ENCODE peak calls at places on chromosomes 12 and 14, in eight cellular contexts. F is A172; N is EH; O is ELR; L is stimulated activated CD8-positive, alpha-beta memory T cell treated with anti-CD3 and anti-CD28 coated beads, Interleukin-12 subunit alpha, Interleukin-12 subunit beta, amount 100 ng/mL, for 4 hours; K is effector CD4-positive, alpha-beta T cell; Z is activated T-cell treated with anti-CD3 and anti-CD28 coated beads, Interleukin-2, amount 50 U/mL, for 48 hours; V is activated T-helper 1 cell treated with anti-CD3 and anti-CD28 coated beads, Interleukin-12 subunit alpha, Interleukin-12 subunit beta, Interleukin-2, Interleukin-4 antibody, amounts not matched to agents 30 ng/mL and 10 ng/mL and 1 ng/mL, durations not matched to agents 14 hours and 24 hours and 36 hours. E is an unnamed sample.

GRCh38 chr12:47745485-47746041 is 13.1 kb downstream of the RAPGEF3 start:
- DNase-seq in F (no peak), N (no peak), O (no peak), L (no peak), K (no peak), Z (no peak), V (no peak), E (no peak)

GRCh38 chr14:67428501-67429031 is 16.6 kb upstream of the PLEK2 start:
- DNase-seq in F (peak; percentile 22), N (peak; percentile 65), O (peak; percentile 81), L (no peak), K (no peak), Z (no peak), V (no peak), E (peak; percentile 24)

GRCh38 chr12:106123551-106123991 is 15.2 kb downstream of the NUAK1 start:
- DNase-seq in F (peak; percentile 71), N (peak; percentile 97), O (no peak), L (no peak), K (no peak), Z (no peak), V (no peak), E (no peak)

GRCh38 chr12:62732861-62733427 is 202.0 kb downstream of the PPM1H start:
- DNase-seq in F (peak; percentile 89), N (peak; percentile 82), O (peak; percentile 88), L (no peak), K (no peak), Z (no peak), V (no peak), E (no peak)

GRCh38 chr14:85562630-85563029 is 32.7 kb downstream of the FLRT2 start:
- DNase-seq in F (no peak), N (no peak), O (no peak), L (no peak), K (no peak), Z (no peak), V (no peak), E (no peak)

GRCh38 chr12:46266382-46266791 is 2.5 kb downstream of the SLC38A1 start:
- DNase-seq in F (peak; percentile 69), N (peak; percentile 42), O (peak; percentile 78), L (no peak), K (peak; percentile 45), Z (no peak), V (peak; percentile 20), E (no peak)

GRCh38 chr12:4960030-4960429 is 50.3 kb downstream of the KCNA1 start:
- DNase-seq in F (no peak), N (peak; percentile 5), O (no peak), L (no peak), K (no peak), Z (no peak), V (no peak), E (no peak)

GRCh38 chr14:50985124-50985815 is 41.0 kb upstream of the PYGL start:
- DNase-seq in F (no peak), N (no peak), O (no peak), L (no peak), K (no peak), Z (no peak), V (no peak), E (no peak)

GRCh38 chr12:64610660-64611429 is 550 bp downstream of the RASSF3 start:
- DNase-seq in F (peak; percentile 29), N (peak; percentile 76), O (peak; percentile 81), L (peak; percentile 61), K (peak; percentile 58), Z (peak; percentile 81), V (peak; percentile 69), E (no peak)

GRCh38 chr14:81682134-81682533 is 148.5 kb upstream of the SEL1L start:
- DNase-seq in F (no peak), N (no peak), O (no peak), L (no peak), K (no peak), Z (no peak), V (no peak), E (no peak)

GRCh38 chr12:114668151-114668891 is 15.7 kb downstream of the TBX3 start:
- DNase-seq in F (peak; percentile 78), N (peak; percentile 91), O (peak; percentile 96), L (no peak), K (no peak), Z (peak; percentile 51), V (no peak), E (no peak)

GRCh38 chr14:76687611-76688372 is 73.5 kb upstream of the VASH1 start:
- DNase-seq in F (no peak), N (peak; percentile 18), O (no peak), L (no peak), K (no peak), Z (no peak), V (no peak), E (no peak)

GRCh38 chr12:114241973-114242434 is 163.9 kb downstream of the TBX5 start:
- DNase-seq in F (peak; percentile 58), N (no peak), O (peak; percentile 14), L (no peak), K (no peak), Z (no peak), V (no peak), E (no peak)

GRCh38 chr14:61567838-61568571 is 127.3 kb upstream of the HIF1A start:
- DNase-seq in F (no peak), N (no peak), O (no peak), L (no peak), K (no peak), Z (peak; percentile 20), V (no peak), E (no peak)

GRCh38 chr12:58954002-58954401 is 33.7 kb upstream of the LRIG3 start:
- DNase-seq in F (no peak), N (no peak), O (no peak), L (no peak), K (no peak), Z (no peak), V (no peak), E (no peak)

GRCh38 chr14:96145116-96145864 is 59.3 kb upstream of the BDKRB2 start:
- DNase-seq in F (peak; percentile 8), N (peak; percentile 93), O (peak; percentile 80), L (no peak), K (no peak), Z (no peak), V (no peak), E (peak; percentile 58)

GRCh38 chr14:25516838-25517237 is 466.9 kb upstream of the STXBP6 start:
- DNase-seq in F (no peak), N (no peak), O (no peak), L (no peak), K (no peak), Z (no peak), V (no peak), E (no peak)

GRCh38 chr14:104093366-104094055 is 8.0 kb downstream of the ASPG start:
- DNase-seq in F (no peak), N (no peak), O (no peak), L (no peak), K (no peak), Z (no peak), V (no peak), E (no peak)

GRCh38 chr14:88289214-88289613 is 33.9 kb downstream of the KCNK10 start:
- DNase-seq in F (no peak), N (peak; percentile 18), O (no peak), L (no peak), K (no peak), Z (no peak), V (no peak), E (no peak)

GRCh38 chr14:30191639-30192279 is 264.1 kb upstream of the PRKD1 start:
- DNase-seq in F (no peak), N (peak; percentile 62), O (peak; percentile 19), L (no peak), K (no peak), Z (no peak), V (no peak), E (no peak)